ENCODE peak calls at places on chromosomes 2 and 18, in six cellular contexts. N, S, T, D, Q and O are unnamed samples.

GRCh38 chr2:213252206-213252605 is 32.1 kb upstream of the SPAG16 start:
- DNase-seq in D (no peak), S (no peak), T (no peak), Q (no peak), N (no peak), O (no peak)

GRCh38 chr2:234881413-234882241 is 70.2 kb upstream of the SH3BP4 start:
- DNase-seq in Q (peak), N (no peak), S (no peak), D (no peak), T (peak), O (peak)

GRCh38 chr2:85161626-85161960 is 28.4 kb downstream of the TCF7L1 start:
- DNase-seq in N (no peak), Q (no peak), T (no peak), S (no peak), D (no peak), O (no peak)

GRCh38 chr2:27914793-27915175 is 24.3 kb downstream of the BABAM2 start:
- DNase-seq in T (no peak), Q (no peak), S (no peak), D (no peak), N (no peak), O (no peak)

GRCh38 chr2:60294901-60295590 is 258.4 kb downstream of the BCL11A start:
- DNase-seq in S (no peak), Q (no peak), N (no peak), D (no peak), T (no peak), O (no peak)

GRCh38 chr2:178279142-178279541 is 84.8 kb downstream of the OSBPL6 start:
- DNase-seq in Q (peak), T (peak), S (no peak), D (no peak), N (no peak), O (no peak)

GRCh38 chr2:64913357-64913869 is 75.8 kb upstream of the SLC1A4 start:
- DNase-seq in Q (peak), S (no peak), T (no peak), D (peak), N (no peak), O (peak)

GRCh38 chr2:8368463-8368862 is 313.4 kb upstream of the ID2 start:
- DNase-seq in Q (no peak), T (no peak), N (no peak), D (no peak), S (no peak), O (no peak)

GRCh38 chr2:14779252-14779651 is 146.7 kb downstream of the LRATD1 start:
- DNase-seq in N (no peak), Q (no peak), S (no peak), T (no peak), D (no peak), O (no peak)

GRCh38 chr18:11676867-11677266 is 12.2 kb upstream of the GNAL start:
- DNase-seq in T (peak), D (no peak), N (no peak), S (no peak), Q (peak), O (no peak)

GRCh38 chr2:172103471-172104292 is 982 bp upstream of the DLX2 start:
- DNase-seq in T (peak), D (peak), N (peak), Q (peak), S (peak), O (peak)

GRCh38 chr18:6434987-6435709 is 20.4 kb upstream of the L3MBTL4 start:
- DNase-seq in N (no peak), S (no peak), D (no peak), T (no peak), Q (no peak), O (no peak)

GRCh38 chr2:221125691-221126090 is 446.4 kb downstream of the EPHA4 start:
- DNase-seq in S (no peak), T (no peak), D (no peak), Q (no peak), N (no peak), O (no peak)

GRCh38 chr2:223042704-223043118 is 9.3 kb upstream of the KCNE4 start:
- DNase-seq in T (no peak), N (no peak), S (peak), D (no peak), Q (peak), O (no peak)

GRCh38 chr2:36835125-36835524 is 131.2 kb downstream of the STRN start:
- DNase-seq in S (no peak), T (no peak), N (no peak), D (no peak), Q (no peak), O (no peak)

GRCh38 chr18:77617681-77618080 is 368.0 kb downstream of the GALR1 start:
- DNase-seq in Q (no peak), N (no peak), D (no peak), S (no peak), T (no peak), O (no peak)

GRCh38 chr2:235126771-235127170 is 175.0 kb downstream of the SH3BP4 start:
- DNase-seq in Q (no peak), D (no peak), S (no peak), T (no peak), N (no peak), O (no peak)

GRCh38 chr2:61993422-61994024 is 88.0 kb downstream of the COMMD1 start:
- DNase-seq in T (peak), D (no peak), Q (peak), N (no peak), S (peak), O (peak)

GRCh38 chr2:241279413-241279812 is 36.1 kb downstream of the HDLBP start:
- DNase-seq in S (no peak), Q (no peak), D (no peak), N (no peak), T (peak), O (no peak)

GRCh38 chr2:161206491-161207032 is 46.3 kb downstream of the TANK start:
- DNase-seq in S (no peak), Q (no peak), N (no peak), D (no peak), T (peak), O (no peak)

GRCh38 chr2:190843874-190844699 is 36.5 kb upstream of the GLS start:
- DNase-seq in N (no peak), D (no peak), Q (peak), T (no peak), S (no peak), O (peak)

GRCh38 chr2:109246616-109247015 is 117.6 kb downstream of the SH3RF3 start:
- DNase-seq in Q (no peak), S (no peak), D (no peak), N (no peak), T (no peak), O (no peak)

GRCh38 chr2:30222636-30223360 is 8.5 kb upstream of the LBH start:
- DNase-seq in N (no peak), S (no peak), Q (no peak), D (no peak), T (no peak), O (no peak)

GRCh38 chr18:48662021-48662661 is 123.3 kb downstream of the CTIF start:
- DNase-seq in N (no peak), Q (peak), S (peak), D (no peak), T (peak), O (peak)

GRCh38 chr2:98601532-98602132 is 6.7 kb downstream of the COA5 start:
- DNase-seq in N (no peak), T (peak), D (peak), Q (peak), S (peak), O (peak)

GRCh38 chr2:187453078-187453641 is 5.1 kb upstream of the CALCRL start:
- DNase-seq in D (peak), S (peak), N (no peak), T (peak), Q (peak), O (peak)

GRCh38 chr2:207926133-207927076 is 98.9 kb downstream of the PLEKHM3 start:
- DNase-seq in N (no peak), D (no peak), S (no peak), T (peak), Q (no peak), O (peak)

GRCh38 chr2:230893338-230893737 is 28.6 kb downstream of the ITM2C start:
- DNase-seq in Q (no peak), S (no peak), N (no peak), T (no peak), D (no peak), O (no peak)

GRCh38 chr2:28152585-28153284 is 239.9 kb upstream of the FOSL2 start:
- DNase-seq in S (no peak), D (no peak), Q (no peak), N (no peak), T (peak), O (no peak)

GRCh38 chr18:26709897-26710296 is 155.6 kb downstream of the AQP4 start:
- DNase-seq in S (no peak), D (no peak), T (no peak), Q (no peak), N (no peak), O (no peak)

GRCh38 chr2:218149098-218149497 is 17.7 kb downstream of the CXCR1 start:
- DNase-seq in T (no peak), Q (no peak), N (no peak), D (no peak), S (no peak), O (no peak)

GRCh38 chr2:168596881-168597280 is 140.8 kb downstream of the CERS6 start:
- DNase-seq in N (no peak), T (no peak), Q (no peak), S (no peak), D (no peak), O (no peak)

GRCh38 chr2:121605820-121606733 is 43.2 kb downstream of the CLASP1 start:
- DNase-seq in S (no peak), N (no peak), T (no peak), Q (no peak), D (no peak), O (no peak)

GRCh38 chr2:23377772-23378171 is 7.2 kb upstream of the KLHL29 start:
- DNase-seq in Q (no peak), N (no peak), D (no peak), T (peak), S (no peak), O (no peak)

GRCh38 chr2:54176577-54176976 is 61.2 kb downstream of the ACYP2 start:
- DNase-seq in D (no peak), N (no peak), S (peak), Q (peak), T (peak), O (peak)

GRCh38 chr2:70084973-70085710 is 2.1 kb upstream of the PCBP1 start:
- DNase-seq in N (peak), S (no peak), Q (no peak), T (no peak), D (peak), O (peak)

GRCh38 chr2:229296016-229296415 is 24.9 kb upstream of the PID1 start:
- DNase-seq in T (peak), S (no peak), D (no peak), Q (no peak), N (no peak), O (no peak)